ENCODE peak calls at places on chromosomes 2 and 18, in six cellular contexts. M is mesenchymal stem cell, R is mesendoderm, K is IMR-90, P is H1, L is neuronal stem cell. F is an unnamed sample.
A peak's percentile ranks its signal among the peaks of the same experiment; 100 is the strongest.

GRCh38 chr2:224324604-224325003 is 77.3 kb downstream of the FAM124B start:
- DNase-seq in M (no peak), R (no peak), K (no peak), P (no peak), L (no peak), F (no peak)

GRCh38 chr18:51666717-51667320 is 469.3 kb upstream of the MEX3C start:
- DNase-seq in M (no peak), R (no peak), K (no peak), P (no peak), L (no peak), F (no peak)

GRCh38 chr2:237431372-237431771 is 17.4 kb upstream of the COL6A3 start:
- DNase-seq in M (peak; percentile 78), R (no peak), K (peak; percentile 93), P (no peak), L (no peak), F (no peak)

GRCh38 chr2:190328748-190329147 is 9.1 kb upstream of the HIBCH start:
- DNase-seq in M (no peak), R (no peak), K (peak; percentile 33), P (no peak), L (no peak), F (no peak)

GRCh38 chr2:207239222-207239674 is 73.5 kb upstream of the KLF7 start:
- DNase-seq in M (peak; percentile 100), R (peak; percentile 44), K (peak; percentile 100), P (no peak), L (no peak), F (no peak)

GRCh38 chr18:35749701-35750100 is 168.2 kb downstream of the GALNT1 start:
- DNase-seq in M (no peak), R (no peak), K (no peak), P (no peak), L (no peak), F (no peak)

GRCh38 chr2:53740170-53740569 is 27.4 kb upstream of the CHAC2 start:
- DNase-seq in M (peak; percentile 50), R (peak; percentile 42), K (peak; percentile 64), P (no peak), L (no peak), F (no peak)

GRCh38 chr2:136377423-136378382 is 259.8 kb upstream of the CXCR4 start:
- DNase-seq in M (no peak), R (no peak), K (no peak), P (no peak), L (no peak), F (peak; percentile 5)

GRCh38 chr2:98476192-98476868 is 31.7 kb downstream of the INPP4A start:
- DNase-seq in M (no peak), R (no peak), K (peak; percentile 54), P (no peak), L (no peak), F (no peak)

GRCh38 chr18:23421277-23421676 is 31.8 kb upstream of the RIOK3 start:
- DNase-seq in M (no peak), R (no peak), K (no peak), P (no peak), L (no peak), F (no peak)

GRCh38 chr2:240899468-240899865 is 3.5 kb upstream of the MAB21L4 start:
- DNase-seq in M (no peak), R (no peak), K (no peak), P (no peak), L (no peak), F (no peak)

GRCh38 chr2:75309596-75310290 is 110.4 kb upstream of the TACR1 start:
- DNase-seq in M (peak; percentile 56), R (no peak), K (peak; percentile 42), P (no peak), L (no peak), F (no peak)

GRCh38 chr18:69817335-69817935 is 130.2 kb downstream of the CD226 start:
- DNase-seq in M (peak; percentile 94), R (peak; percentile 19), K (peak; percentile 98), P (no peak), L (no peak), F (no peak)

GRCh38 chr2:173965372-173966025 is at the start of gene SP3:
- DNase-seq in M (peak; percentile 98), R (peak; percentile 99), K (peak; percentile 97), P (peak; percentile 89), L (peak; percentile 96), F (peak; percentile 97)
- H3K18ac ChIP-seq in M (peak within 1 kb of the TSS; percentile 100), R (peak within 1 kb of the TSS; percentile 100), K (peak within 1 kb of the TSS; percentile 95), P (peak within 1 kb of the TSS; percentile 99), L (peak within 1 kb of the TSS; percentile 100), F (peak within 1 kb of the TSS; percentile 90)

GRCh38 chr2:8606649-8607550 is 75.0 kb upstream of the ID2 start:
- DNase-seq in M (no peak), R (no peak), K (no peak), P (no peak), L (no peak), F (no peak)

GRCh38 chr2:8606226-8606625 is 75.6 kb upstream of the ID2 start:
- DNase-seq in M (no peak), R (no peak), K (no peak), P (no peak), L (no peak), F (no peak)

GRCh38 chr2:8609357-8609804 is 72.5 kb upstream of the ID2 start:
- DNase-seq in M (peak; percentile 43), R (peak; percentile 97), K (no peak), P (no peak), L (no peak), F (peak; percentile 40)

GRCh38 chr2:8608411-8608954 is 73.4 kb upstream of the ID2 start:
- DNase-seq in M (peak; percentile 24), R (no peak), K (no peak), P (no peak), L (no peak), F (no peak)

GRCh38 chr2:8607591-8607990 is 74.3 kb upstream of the ID2 start:
- DNase-seq in M (peak; percentile 29), R (no peak), K (peak; percentile 80), P (no peak), L (no peak), F (no peak)
- H3K18ac ChIP-seq in M (no peak overlapping the region), R (no peak overlapping the region), K (peak overlapping the region; percentile 24), P (no peak overlapping the region), L (no peak overlapping the region), F (no peak overlapping the region)

GRCh38 chr2:23565814-23566213 is 180.8 kb downstream of the KLHL29 start:
- DNase-seq in M (no peak), R (no peak), K (no peak), P (no peak), L (no peak), F (no peak)
- H3K18ac ChIP-seq in M (no peak overlapping the region), R (no peak overlapping the region), K (no peak overlapping the region), P (peak overlapping the region; percentile 39), L (peak overlapping the region; percentile 58), F (peak overlapping the region; percentile 68)

GRCh38 chr2:95569170-95569569 is 22.6 kb upstream of the TRIM43 start:
- DNase-seq in M (no peak), R (no peak), K (no peak), P (no peak), L (no peak), F (no peak)
- H3K18ac ChIP-seq in M (no peak overlapping the region), R (no peak overlapping the region), K (no peak overlapping the region), P (no peak overlapping the region), L (no peak overlapping the region), F (no peak overlapping the region)

GRCh38 chr2:160360089-160360757 is 133.4 kb downstream of the RBMS1 start:
- DNase-seq in M (no peak), R (no peak), K (no peak), P (no peak), L (no peak), F (no peak)

GRCh38 chr2:160363961-160364733 is 129.5 kb downstream of the RBMS1 start:
- DNase-seq in M (peak; percentile 45), R (no peak), K (peak; percentile 48), P (no peak), L (no peak), F (no peak)

GRCh38 chr2:160365691-160366367 is 127.8 kb downstream of the RBMS1 start:
- DNase-seq in M (no peak), R (no peak), K (no peak), P (no peak), L (no peak), F (no peak)

GRCh38 chr2:160362018-160362417 is 131.6 kb downstream of the RBMS1 start:
- DNase-seq in M (no peak), R (no peak), K (no peak), P (no peak), L (no peak), F (no peak)

DNA sequence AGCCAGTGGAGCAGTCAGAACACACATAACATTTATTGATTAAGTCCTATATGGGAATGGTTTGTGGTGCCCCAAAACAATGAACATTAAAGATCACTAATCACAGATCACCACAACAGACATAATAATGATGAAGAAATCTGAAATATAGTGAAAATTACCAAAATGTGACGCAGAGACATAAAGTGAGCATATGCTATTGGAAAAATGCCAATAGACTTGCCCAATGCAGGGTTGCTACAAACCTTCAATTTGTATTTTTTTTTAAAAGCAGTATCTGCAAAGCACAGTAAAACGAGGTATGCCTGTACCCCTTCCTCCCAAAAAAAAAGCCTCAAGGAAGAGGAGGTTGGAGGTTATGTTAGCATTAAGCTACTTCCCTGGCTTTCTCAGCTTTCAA is 131.1 kb downstream of the RBMS1 start:
- DNase-seq in M (no peak), R (no peak), K (no peak), P (no peak), L (no peak), F (no peak)
- H3K18ac ChIP-seq in M (no peak overlapping the region), R (no peak overlapping the region), K (no peak overlapping the region), P (no peak overlapping the region), L (no peak overlapping the region), F (no peak overlapping the region)